ENCODE peak calls at places on chromosomes 11 and 22, in seven cellular contexts. P is GM06990, B is psoas muscle, T is fibroblast of the aortic adventitia, X is fibroblast of pulmonary artery, W is astrocyte of the spinal cord, C is OCI-LY7. E is an unnamed sample.

GRCh38 chr22:24175160-24175808 is 6.0 kb upstream of the SUSD2 start:
- DNase-seq in P (peak), B (peak), T (peak), X (peak), W (peak), C (peak), E (no peak)

GRCh38 chr22:50627914-50628542 is at the start of gene ARSA:
- DNase-seq in P (peak), B (peak), T (peak), X (peak), W (peak), C (peak), E (peak)

GRCh38 chr11:61460474-61460881 is 30.6 kb downstream of the SDHAF2 start:
- DNase-seq in P (no peak), B (peak), T (peak), X (no peak), W (no peak), C (no peak), E (no peak)

GRCh38 chr11:72642815-72643511 is 31.3 kb downstream of the PDE2A start:
- DNase-seq in P (peak), B (peak), T (peak), X (peak), W (peak), C (peak), E (peak)

GRCh38 chr11:110431212-110432073 is 1.7 kb downstream of the FDX1 start:
- DNase-seq in P (no peak), B (no peak), T (peak), X (peak), W (peak), C (peak), E (no peak)

GRCh38 chr11:105211806-105212531 is 72.4 kb upstream of the CARD18 start:
- DNase-seq in P (no peak), B (no peak), T (peak), X (peak), W (peak), C (no peak), E (no peak)

GRCh38 chr22:39254789-39255298 is 10.1 kb upstream of the PDGFB start:
- DNase-seq in P (peak), B (peak), T (peak), X (peak), W (peak), C (no peak), E (no peak)

GRCh38 chr11:7638710-7639642 is 34.3 kb downstream of the CYB5R2 start:
- DNase-seq in P (no peak), B (peak), T (peak), X (no peak), W (no peak), C (peak), E (no peak)

GRCh38 chr11:86372586-86372985 is 2.1 kb upstream of the CCDC81 start:
- DNase-seq in P (no peak), B (no peak), T (no peak), X (no peak), W (no peak), C (no peak), E (no peak)

GRCh38 chr11:26867286-26867685 is 126.6 kb upstream of the FIBIN start:
- DNase-seq in P (no peak), B (no peak), T (peak), X (peak), W (no peak), C (no peak), E (no peak)

GRCh38 chr22:27552863-27553262 is 248.7 kb downstream of the MN1 start:
- DNase-seq in P (no peak), B (no peak), T (no peak), X (no peak), W (no peak), C (no peak), E (no peak)

GRCh38 chr22:27554841-27555456 is 246.6 kb downstream of the MN1 start:
- DNase-seq in P (no peak), B (no peak), T (no peak), X (no peak), W (no peak), C (no peak), E (no peak)

GRCh38 chr22:27556371-27556770 is 245.2 kb downstream of the MN1 start:
- DNase-seq in P (no peak), B (no peak), T (no peak), X (no peak), W (no peak), C (no peak), E (no peak)

GRCh38 chr22:27554106-27554814 is 247.3 kb downstream of the MN1 start:
- DNase-seq in P (no peak), B (no peak), T (peak), X (peak), W (peak), C (no peak), E (no peak)

DNA sequence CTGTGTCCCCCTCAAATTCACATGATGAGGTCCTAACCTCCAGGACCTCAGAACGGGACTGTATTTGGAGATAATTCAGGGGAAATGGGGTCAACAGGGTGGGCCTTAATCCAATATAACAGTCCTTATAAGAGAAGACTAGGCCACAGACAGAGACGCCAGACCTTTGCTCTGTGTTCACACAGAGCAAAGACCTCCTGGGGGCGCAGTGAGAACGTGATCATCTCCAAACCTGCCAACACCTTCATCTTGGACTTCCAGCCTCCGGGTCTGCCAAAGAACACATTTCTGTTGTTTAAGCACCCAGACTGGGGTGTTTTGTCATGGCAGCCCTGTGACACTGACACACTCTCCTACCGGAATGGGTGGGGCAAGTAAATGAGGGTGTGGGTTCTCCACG is 250.2 kb downstream of the MN1 start:
- DNase-seq in P (no peak), B (no peak), T (no peak), X (no peak), W (no peak), C (no peak), E (no peak)
- TF ChIP-seq CTCF in P (no peak), B (no peak), T (no peak), X (no peak), W (no peak), C (no peak), E (no peak)

DNA sequence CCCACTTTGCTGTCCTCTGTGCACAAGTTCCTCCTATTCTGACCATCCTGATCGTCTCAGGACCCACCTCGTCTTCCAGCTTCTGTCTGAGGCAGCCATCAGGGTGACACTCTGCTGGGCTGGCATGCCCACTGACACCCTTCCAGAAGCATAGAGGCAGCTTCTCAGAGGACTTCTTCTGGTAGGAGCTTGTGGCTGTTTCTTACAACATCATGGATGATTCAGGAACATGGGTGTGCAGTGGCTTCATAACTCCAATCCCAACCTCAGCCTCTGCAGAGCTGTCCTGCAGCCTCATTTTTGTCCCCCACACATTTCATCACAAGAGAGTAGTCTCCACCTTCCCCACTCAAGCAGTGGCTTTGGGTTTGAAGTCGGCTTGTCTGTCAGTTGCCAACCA is 20.9 kb upstream of the CTR9 start:
- DNase-seq in P (no peak), B (no peak), T (no peak), X (no peak), W (no peak), C (no peak), E (no peak)
- TF ChIP-seq CTCF in P (no peak), B (no peak), T (no peak), X (no peak), W (no peak), C (no peak), E (no peak)

GRCh38 chr11:9029477-9029876 is 25.7 kb upstream of the NRIP3 start:
- DNase-seq in P (no peak), B (no peak), T (no peak), X (no peak), W (no peak), C (no peak), E (no peak)
- TF ChIP-seq CTCF in P (no peak), B (no peak), T (no peak), X (no peak), W (no peak), C (no peak), E (no peak)

GRCh38 chr11:78536933-78537332 is 37.7 kb downstream of the NARS2 start:
- DNase-seq in P (no peak), B (no peak), T (no peak), X (no peak), W (no peak), C (no peak), E (no peak)
- TF ChIP-seq CTCF in P (no peak), B (no peak), T (no peak), X (no peak), W (no peak), C (no peak), E (no peak)

DNA sequence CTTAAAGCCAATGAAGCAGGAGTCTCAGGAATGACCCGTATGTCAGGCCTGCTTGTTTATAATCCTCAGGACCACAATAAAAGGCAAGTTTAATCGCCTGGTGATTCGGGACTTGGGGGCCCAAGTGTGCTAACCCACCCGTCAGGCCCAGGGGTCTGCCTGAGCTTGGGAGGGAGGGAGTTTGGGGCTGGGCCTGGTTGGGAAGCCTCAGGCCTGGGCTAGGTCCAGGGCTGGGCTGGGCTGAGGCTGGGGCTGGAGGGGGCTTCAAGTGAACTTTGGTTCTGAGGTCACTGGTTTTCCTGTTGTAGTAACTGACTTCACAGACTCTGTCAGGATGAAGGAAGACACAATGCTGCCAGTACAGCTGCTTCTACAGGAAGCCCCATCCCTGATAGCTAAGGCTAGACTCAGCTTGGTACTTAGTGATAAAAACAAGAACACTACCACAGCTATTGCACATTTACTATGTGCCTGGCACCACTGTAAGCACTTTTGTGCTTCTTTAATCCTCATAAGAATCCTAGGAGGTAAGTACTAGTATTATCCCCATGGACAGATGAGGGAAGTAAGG is 179.4 kb upstream of the ZBED5 start:
- DNase-seq in P (no peak), B (no peak), T (no peak), X (no peak), W (no peak), C (no peak), E (no peak)
- TF ChIP-seq CTCF in P (no peak), B (no peak), T (no peak), X (no peak), W (no peak), C (peak), E (peak)